ENCODE peak calls at places on chromosomes 5 and 9, in six cellular contexts. M is IMR-90, W is H1, B is mesenchymal stem cell, H is H9, Z is trophoblast cell. K is an unnamed sample.

GRCh38 chr5:178271726-178272479 is 39.3 kb upstream of the PHYKPL start:
- DNase-seq in M (no peak), B (no peak), W (no peak), Z (no peak), H (no peak), K (no peak)

GRCh38 chr5:160181965-160182622 is 47.2 kb upstream of the FABP6 start:
- DNase-seq in H (no peak), M (no peak), Z (no peak), B (peak), W (no peak), K (no peak)

GRCh38 chr5:134648425-134649162 is at the start of gene SEC24A:
- DNase-seq in M (peak), W (peak), H (peak), Z (peak), B (peak), K (peak)

GRCh38 chr5:118611332-118611945 is 376.9 kb downstream of the DTWD2 start:
- DNase-seq in Z (peak), B (peak), M (peak), W (peak), H (peak), K (peak)

GRCh38 chr5:168879929-168880328 is 300.8 kb upstream of the PANK3 start:
- DNase-seq in B (no peak), W (no peak), Z (no peak), H (no peak), M (no peak), K (no peak)

GRCh38 chr5:177099422-177100093 is 12.8 kb downstream of the FGFR4 start:
- DNase-seq in M (no peak), Z (no peak), W (peak), B (no peak), H (peak), K (no peak)

GRCh38 chr5:159286420-159287035 is 23.4 kb downstream of the UBLCP1 start:
- DNase-seq in B (peak), W (no peak), M (peak), H (no peak), Z (peak), K (no peak)

GRCh38 chr5:148615644-148616283 is 38.6 kb downstream of the HTR4 start:
- DNase-seq in Z (no peak), M (peak), W (no peak), H (no peak), B (no peak), K (no peak)

GRCh38 chr9:133351908-133352634 is 4.1 kb downstream of the RPL7A start:
- DNase-seq in H (peak), M (peak), W (peak), Z (peak), B (peak), K (peak)

GRCh38 chr9:121810489-121810888 is 159.1 kb downstream of the DAB2IP start:
- DNase-seq in W (no peak), B (no peak), Z (no peak), H (no peak), M (no peak), K (no peak)

GRCh38 chr9:105205787-105206511 is 38.5 kb upstream of the SLC44A1 start:
- DNase-seq in B (no peak), Z (no peak), W (no peak), H (no peak), M (peak), K (no peak)

GRCh38 chr9:128688501-128689292 is at the start of gene SET:
- DNase-seq in H (peak), B (peak), M (peak), Z (peak), W (peak), K (peak)
- H2BK120ac ChIP-seq in H (no peak), B (peak), M (peak), Z (peak), W (no peak), K (peak)

DNA sequence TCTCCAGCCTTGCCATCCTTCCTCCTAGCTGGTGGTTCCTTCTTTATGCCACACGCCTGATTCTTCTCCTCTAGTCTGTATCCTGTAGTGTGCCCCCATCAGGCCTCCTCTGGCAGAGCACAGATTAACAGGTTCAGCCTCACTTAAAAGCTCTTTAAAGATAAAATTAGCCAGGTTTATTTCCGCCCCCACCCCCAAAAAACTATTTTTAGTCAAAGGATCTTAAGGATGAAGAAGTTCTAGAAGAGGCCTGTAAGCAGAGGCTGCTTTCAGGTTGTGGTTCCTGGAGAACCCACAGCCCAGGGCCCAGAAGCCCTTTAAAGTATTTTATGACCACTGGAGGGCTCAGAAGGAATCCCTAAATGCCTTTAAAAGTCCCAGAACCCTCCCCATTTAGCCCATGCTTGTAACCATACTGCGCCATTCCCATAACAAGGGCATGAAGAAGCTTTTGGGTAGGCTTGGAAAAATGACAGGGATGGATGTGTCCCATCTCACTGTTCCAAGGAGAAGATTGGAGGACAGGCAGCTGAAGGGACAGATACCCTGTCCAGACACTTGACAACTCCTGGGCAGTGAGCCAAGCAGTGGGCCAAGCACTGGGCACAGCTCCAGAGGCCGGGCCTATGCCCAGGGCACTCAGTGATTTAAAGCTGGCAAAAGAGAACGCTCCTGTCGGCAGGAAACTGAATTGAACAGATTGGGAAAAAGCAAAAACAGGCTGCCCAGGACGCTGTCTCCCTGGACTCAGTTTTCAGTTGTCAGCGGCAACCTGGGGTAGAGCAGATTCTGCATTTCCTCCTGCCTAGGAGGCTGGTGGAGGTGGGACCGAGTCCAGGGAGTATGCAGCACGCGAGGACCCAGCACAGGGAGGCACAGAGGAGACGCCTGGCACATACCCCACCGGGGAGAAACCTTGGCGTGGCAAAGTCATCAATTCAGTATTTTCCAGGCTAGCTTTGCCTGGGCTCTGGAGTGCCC is 106.3 kb upstream of the SSBP2 start:
- DNase-seq in H (peak), Z (no peak), M (no peak), B (no peak), W (peak), K (no peak)
- H4K91ac ChIP-seq in H (no peak), Z (no peak), M (no peak), B (no peak), W (no peak), K (no peak)

DNA sequence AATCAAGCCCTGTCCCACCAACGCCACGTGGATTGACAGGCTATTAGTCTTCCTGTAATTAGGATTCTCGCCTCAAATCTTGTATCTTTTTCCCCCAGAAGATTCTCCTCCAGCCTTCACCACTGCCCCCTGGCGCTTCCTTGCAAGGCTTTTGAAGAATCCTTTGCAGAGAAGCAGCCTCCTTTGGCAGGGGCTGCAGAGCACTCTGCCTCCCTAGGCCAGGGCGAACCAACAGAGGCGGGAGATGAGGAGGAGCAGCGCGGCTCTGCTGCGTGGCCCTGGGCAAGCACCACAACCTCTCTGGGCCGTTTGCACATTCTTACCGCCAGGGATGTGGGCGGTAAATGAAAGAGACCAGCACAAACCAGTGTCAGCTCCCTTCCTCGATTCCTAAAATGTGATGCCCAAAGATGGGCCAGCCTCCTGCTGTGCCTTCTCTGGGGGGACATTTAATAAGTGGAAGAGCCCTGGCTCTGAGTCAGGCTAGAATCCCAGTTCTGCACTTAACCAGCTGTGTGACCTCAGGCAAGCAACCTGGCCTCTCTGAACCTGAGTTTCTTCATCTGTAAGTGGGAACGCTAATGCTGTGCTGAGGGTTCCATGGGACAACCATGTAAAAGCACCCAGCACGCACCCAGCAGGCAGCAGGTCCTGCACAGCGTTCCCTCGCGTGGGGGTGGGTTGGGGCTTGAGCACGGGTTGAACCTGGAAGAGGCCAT is 128.6 kb downstream of the KCNIP1 start:
- DNase-seq in Z (peak), M (no peak), W (no peak), H (peak), B (peak), K (no peak)
- H2AFZ ChIP-seq in Z (peak), M (peak), W (peak), H (no peak), B (peak), K (peak)

DNA sequence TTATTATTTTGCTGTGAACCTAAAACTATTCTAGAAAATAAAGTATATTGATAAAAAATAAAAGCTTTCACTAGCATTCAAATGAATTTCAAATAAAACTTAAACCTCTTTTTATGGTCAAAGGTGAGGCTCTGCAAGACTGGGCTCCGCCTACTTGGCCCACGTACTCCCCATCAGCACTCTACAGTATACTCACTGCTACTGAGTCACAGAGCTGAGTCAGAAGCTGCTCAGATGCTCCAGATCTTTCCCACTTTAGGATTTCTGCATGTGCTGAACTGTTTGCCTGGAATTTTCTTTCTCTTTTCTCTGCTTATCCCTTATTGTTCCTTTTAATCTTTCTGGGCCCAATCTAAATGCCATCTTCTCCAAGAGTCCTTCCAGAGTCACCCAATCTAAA is 331.9 kb upstream of the CCNG1 start:
- DNase-seq in W (no peak), M (no peak), B (no peak), H (no peak), Z (no peak), K (no peak)
- H2BK120ac ChIP-seq in W (no peak), M (no peak), B (no peak), H (no peak), Z (no peak), K (no peak)

GRCh38 chr5:53322257-53322656 is 158.2 kb upstream of the FST start:
- DNase-seq in M (peak), B (no peak), H (no peak), W (no peak), Z (no peak), K (no peak)
- H4K91ac ChIP-seq in M (no peak), B (no peak), H (no peak), W (no peak), Z (no peak), K (no peak)

GRCh38 chr5:71456362-71456743 is 902 bp downstream of the BDP1 start:
- DNase-seq in H (no peak), B (no peak), M (no peak), W (no peak), Z (no peak), K (no peak)
- H2AFZ ChIP-seq in H (no peak), B (no peak), M (no peak), W (no peak), Z (no peak), K (peak)

DNA sequence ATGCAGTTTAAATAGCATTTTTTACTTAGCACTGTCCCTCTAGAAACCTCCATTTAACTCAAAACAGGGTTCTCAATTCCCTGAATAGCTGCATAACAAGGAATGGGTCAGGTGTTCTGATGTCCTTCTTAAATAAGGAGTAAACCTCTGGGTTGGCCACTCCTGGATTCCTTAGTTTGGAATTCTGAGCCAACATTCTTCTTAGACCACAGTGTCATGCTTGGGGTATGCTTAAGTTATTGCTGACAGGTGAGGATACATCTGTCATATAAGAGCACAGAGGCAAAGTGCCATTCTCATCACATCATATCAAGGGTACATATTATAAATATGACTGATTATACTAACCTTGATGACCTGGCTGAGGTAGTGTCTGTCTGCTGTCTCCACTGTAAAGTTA is 179.9 kb upstream of the SEMA6A start:
- DNase-seq in M (no peak), W (no peak), H (no peak), Z (peak), B (no peak), K (no peak)
- H2BK120ac ChIP-seq in M (no peak), W (no peak), H (no peak), Z (peak), B (no peak), K (no peak)